ENCODE peak calls at places on chromosomes 2 and 18, in four cellular contexts. One of them, this sample, is unnamed.

GRCh38 chr2:99890616-99891259 is 251.7 kb downstream of the AFF3 start:
- DNase-seq in NCI-H69: no peak
- DNase-seq in NCI-H1417: no peak
- DNase-seq in stimulated activated CD4-positive, alpha-beta T cell treated with anti-CD3 and anti-CD28 coated beads, Interleukin-4, amount 100 ng/mL, for 24 hours: no peak
- DNase-seq in this sample: no peak

GRCh38 chr2:159046966-159047365 is 78.5 kb downstream of the TANC1 start:
- DNase-seq in NCI-H69: no peak
- DNase-seq in NCI-H1417: no peak
- DNase-seq in stimulated activated CD4-positive, alpha-beta T cell treated with anti-CD3 and anti-CD28 coated beads, Interleukin-4, amount 100 ng/mL, for 24 hours: no peak
- DNase-seq in this sample: no peak

GRCh38 chr2:165164201-165164600 is 39.6 kb downstream of the SCN3A start:
- DNase-seq in NCI-H69: no peak
- DNase-seq in NCI-H1417: no peak
- DNase-seq in stimulated activated CD4-positive, alpha-beta T cell treated with anti-CD3 and anti-CD28 coated beads, Interleukin-4, amount 100 ng/mL, for 24 hours: no peak
- DNase-seq in this sample: no peak

GRCh38 chr2:74373189-74373588 is 6.9 kb downstream of the DCTN1 start:
- DNase-seq in NCI-H69: peak
- DNase-seq in NCI-H1417: peak
- DNase-seq in stimulated activated CD4-positive, alpha-beta T cell treated with anti-CD3 and anti-CD28 coated beads, Interleukin-4, amount 100 ng/mL, for 24 hours: no peak
- DNase-seq in this sample: peak

GRCh38 chr2:9556121-9556869 is 665 bp upstream of the ADAM17 start:
- DNase-seq in NCI-H69: no peak
- DNase-seq in NCI-H1417: peak
- DNase-seq in stimulated activated CD4-positive, alpha-beta T cell treated with anti-CD3 and anti-CD28 coated beads, Interleukin-4, amount 100 ng/mL, for 24 hours: peak
- DNase-seq in this sample: no peak

GRCh38 chr2:219851801-219852481 is 224.5 kb downstream of the SLC4A3 start:
- DNase-seq in NCI-H69: no peak
- DNase-seq in NCI-H1417: no peak
- DNase-seq in stimulated activated CD4-positive, alpha-beta T cell treated with anti-CD3 and anti-CD28 coated beads, Interleukin-4, amount 100 ng/mL, for 24 hours: no peak
- DNase-seq in this sample: no peak

GRCh38 chr2:235917506-235917905 is 250.7 kb downstream of the GBX2 start:
- DNase-seq in NCI-H69: no peak
- DNase-seq in NCI-H1417: peak
- DNase-seq in stimulated activated CD4-positive, alpha-beta T cell treated with anti-CD3 and anti-CD28 coated beads, Interleukin-4, amount 100 ng/mL, for 24 hours: no peak
- DNase-seq in this sample: no peak

GRCh38 chr18:23307567-23308295 is 145.4 kb upstream of the RIOK3 start:
- DNase-seq in NCI-H69: no peak
- DNase-seq in NCI-H1417: no peak
- DNase-seq in stimulated activated CD4-positive, alpha-beta T cell treated with anti-CD3 and anti-CD28 coated beads, Interleukin-4, amount 100 ng/mL, for 24 hours: no peak
- DNase-seq in this sample: no peak

GRCh38 chr2:161373939-161374338 is 42.2 kb upstream of the TBR1 start:
- DNase-seq in NCI-H69: no peak
- DNase-seq in NCI-H1417: no peak
- DNase-seq in stimulated activated CD4-positive, alpha-beta T cell treated with anti-CD3 and anti-CD28 coated beads, Interleukin-4, amount 100 ng/mL, for 24 hours: no peak
- DNase-seq in this sample: no peak

GRCh38 chr2:96305091-96305978 is at the start of gene SNRNP200:
- DNase-seq in NCI-H69: peak
- DNase-seq in NCI-H1417: peak
- DNase-seq in stimulated activated CD4-positive, alpha-beta T cell treated with anti-CD3 and anti-CD28 coated beads, Interleukin-4, amount 100 ng/mL, for 24 hours: peak
- DNase-seq in this sample: peak

GRCh38 chr2:179555681-179556283 is 291.1 kb upstream of the SESTD1 start:
- DNase-seq in NCI-H69: peak
- DNase-seq in NCI-H1417: no peak
- DNase-seq in stimulated activated CD4-positive, alpha-beta T cell treated with anti-CD3 and anti-CD28 coated beads, Interleukin-4, amount 100 ng/mL, for 24 hours: no peak
- DNase-seq in this sample: no peak

This sample was measured in B cell.